ENCODE peak calls at places on chromosomes 16 and 17, in ten cellular contexts. V, R, M, P, X, F, S, Q, T and K are unnamed samples.

GRCh38 chr17:50719924-50720805 is 762 bp downstream of the LUC7L3 start:
- DNase-seq in V (peak; percentile 9), R (no peak), M (no peak), P (no peak), X (no peak), F (no peak), S (no peak), Q (no peak), T (no peak), K (no peak)

GRCh38 chr17:64180674-64181073 is 50.7 kb upstream of the ERN1 start:
- DNase-seq in V (no peak), R (no peak), M (no peak), P (no peak), X (no peak), F (peak; percentile 21), S (no peak), Q (no peak), T (no peak), K (no peak)

GRCh38 chr17:21353326-21354010 is 22.7 kb upstream of the KCNJ12 start:
- DNase-seq in V (no peak), R (no peak), M (no peak), P (no peak), X (no peak), F (no peak), S (peak; percentile 81), Q (no peak), T (peak; percentile 84), K (peak; percentile 36)

GRCh38 chr16:81647527-81647926 is 131.6 kb upstream of the PLCG2 start:
- DNase-seq in V (no peak), R (no peak), M (peak; percentile 36), P (no peak), X (peak; percentile 38), F (no peak), S (peak; percentile 90), Q (no peak), T (no peak), K (no peak)

GRCh38 chr17:32523827-32524552 is 37.2 kb downstream of the CDK5R1 start:
- DNase-seq in V (peak; percentile 57), R (no peak), M (no peak), P (no peak), X (no peak), F (no peak), S (no peak), Q (no peak), T (no peak), K (no peak)

GRCh38 chr16:2236362-2237075 is at the start of gene DNASE1L2:
- DNase-seq in V (no peak), R (no peak), M (no peak), P (no peak), X (peak; percentile 59), F (no peak), S (peak; percentile 76), Q (no peak), T (peak; percentile 41), K (no peak)

GRCh38 chr16:25073849-25074248 is 37.7 kb upstream of the LCMT1 start:
- DNase-seq in V (no peak), R (no peak), M (no peak), P (no peak), X (no peak), F (no peak), S (no peak), Q (no peak), T (no peak), K (no peak)

GRCh38 chr17:81863123-81863675 is 2.9 kb upstream of the P4HB start:
- DNase-seq in V (no peak), R (no peak), M (no peak), P (no peak), X (no peak), F (no peak), S (peak; percentile 50), Q (no peak), T (peak; percentile 51), K (no peak)

GRCh38 chr17:80612997-80613731 is 68.5 kb downstream of the RPTOR start:
- DNase-seq in V (no peak), R (no peak), M (no peak), P (no peak), X (no peak), F (no peak), S (no peak), Q (no peak), T (no peak), K (no peak)

DNA sequence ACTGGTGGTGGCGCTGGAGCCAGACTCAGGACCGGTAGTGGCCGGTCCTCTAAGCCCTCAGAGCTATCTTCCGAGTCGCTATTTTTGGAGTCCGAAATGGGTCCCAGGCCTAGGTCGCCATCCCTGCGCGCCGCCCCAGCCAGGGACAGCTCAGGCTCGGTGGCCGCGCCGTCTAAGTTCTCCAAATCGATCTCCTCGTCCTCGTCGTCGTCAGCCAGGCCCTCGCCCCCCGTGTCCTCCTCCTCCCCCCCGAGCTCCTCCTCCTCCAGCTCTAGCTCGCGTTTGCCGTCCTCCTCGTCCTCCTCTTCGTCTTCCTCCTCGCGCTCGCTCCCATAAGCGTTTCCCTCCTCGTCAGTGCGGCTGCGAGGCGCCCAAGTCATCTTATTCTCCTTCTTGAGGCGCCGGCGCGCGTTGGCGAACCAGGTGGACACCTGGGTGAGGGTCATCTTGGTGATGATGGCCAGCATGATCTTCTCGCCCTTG is 1.6 kb downstream of the IRX3 start:
- DNase-seq in V (no peak), R (no peak), M (no peak), P (no peak), X (no peak), F (no peak), S (peak; percentile 50), Q (no peak), T (peak; percentile 18), K (no peak)
- H3K27me3 ChIP-seq in V (peaks cover 15% of the 10 kb centered on the region), R (peaks cover 92% of the 10 kb centered on the region), M (no peaks in the 10 kb centered on the region), P (peaks cover 66% of the 10 kb centered on the region), X (peaks cover 88% of the 10 kb centered on the region), F (peaks cover 100% of the 10 kb centered on the region), S (no peaks in the 10 kb centered on the region), Q (peaks cover 27% of the 10 kb centered on the region), T (peaks cover 5% of the 10 kb centered on the region), K (peaks cover 90% of the 10 kb centered on the region)

GRCh38 chr16:87064731-87065720 is 252.2 kb downstream of the C16orf95 start:
- DNase-seq in V (no peak), R (no peak), M (no peak), P (no peak), X (no peak), F (no peak), S (no peak), Q (no peak), T (no peak), K (no peak)
- H3K4me3 ChIP-seq in V (no peak overlapping the region), R (no peak overlapping the region), M (no peak overlapping the region), P (peak overlapping the region; percentile 6), X (no peak overlapping the region), F (no peak overlapping the region), S (no peak overlapping the region), Q (peak overlapping the region; percentile 41), T (no peak overlapping the region), K (no peak overlapping the region)

GRCh38 chr17:70648166-70648565 is 478.8 kb downstream of the KCNJ2 start:
- DNase-seq in V (no peak), R (no peak), M (no peak), P (no peak), X (no peak), F (no peak), S (no peak), Q (no peak), T (no peak), K (no peak)

GRCh38 chr17:70646673-70647072 is 477.3 kb downstream of the KCNJ2 start:
- DNase-seq in V (no peak), R (no peak), M (no peak), P (no peak), X (no peak), F (no peak), S (no peak), Q (no peak), T (no peak), K (no peak)

GRCh38 chr17:70642059-70642458 is 472.7 kb downstream of the KCNJ2 start:
- DNase-seq in V (no peak), R (no peak), M (no peak), P (no peak), X (no peak), F (no peak), S (no peak), Q (no peak), T (no peak), K (no peak)

GRCh38 chr17:70644093-70644492 is 474.8 kb downstream of the KCNJ2 start:
- DNase-seq in V (no peak), R (no peak), M (no peak), P (no peak), X (no peak), F (no peak), S (no peak), Q (no peak), T (no peak), K (no peak)
- H3K27me3 ChIP-seq in V (no peaks in the 10 kb centered on the region), R (no peaks in the 10 kb centered on the region), M (no peaks in the 10 kb centered on the region), P (peaks cover 17% of the 10 kb centered on the region), X (no peaks in the 10 kb centered on the region), F (no peaks in the 10 kb centered on the region), S (peaks cover 5% of the 10 kb centered on the region), Q (no peaks in the 10 kb centered on the region), T (no peaks in the 10 kb centered on the region), K (no peaks in the 10 kb centered on the region)

GRCh38 chr17:55285340-55286301 is 20.9 kb downstream of the HLF start:
- DNase-seq in V (no peak), R (peak; percentile 57), M (no peak), P (peak; percentile 94), X (peak; percentile 89), F (peak; percentile 87), S (peak; percentile 52), Q (peak; percentile 66), T (peak; percentile 93), K (peak; percentile 89)
- H3K4me3 ChIP-seq in V (no peak overlapping the region), R (no peak overlapping the region), M (no peak overlapping the region), P (peak overlapping the region; percentile 42), X (no peak overlapping the region), F (no peak overlapping the region), S (no peak overlapping the region), Q (peak overlapping the region; percentile 23), T (no peak overlapping the region), K (no peak overlapping the region)

GRCh38 chr17:7173687-7174602 is 5.2 kb downstream of the ASGR1 start:
- DNase-seq in V (peak; percentile 41), R (no peak), M (no peak), P (peak; percentile 55), X (peak; percentile 63), F (peak; percentile 50), S (peak; percentile 51), Q (no peak), T (peak; percentile 56), K (peak; percentile 52)

GRCh38 chr17:7174603-7175362 is 4.4 kb downstream of the ASGR1 start:
- DNase-seq in V (no peak), R (no peak), M (no peak), P (no peak), X (no peak), F (no peak), S (no peak), Q (no peak), T (no peak), K (no peak)

GRCh38 chr17:7176107-7176851 is 2.9 kb downstream of the ASGR1 start:
- DNase-seq in V (no peak), R (no peak), M (no peak), P (no peak), X (no peak), F (no peak), S (no peak), Q (no peak), T (no peak), K (no peak)

GRCh38 chr17:7176870-7177209 is 2.3 kb downstream of the ASGR1 start:
- DNase-seq in V (no peak), R (no peak), M (no peak), P (no peak), X (peak; percentile 62), F (no peak), S (peak; percentile 52), Q (no peak), T (peak; percentile 29), K (no peak)

DNA sequence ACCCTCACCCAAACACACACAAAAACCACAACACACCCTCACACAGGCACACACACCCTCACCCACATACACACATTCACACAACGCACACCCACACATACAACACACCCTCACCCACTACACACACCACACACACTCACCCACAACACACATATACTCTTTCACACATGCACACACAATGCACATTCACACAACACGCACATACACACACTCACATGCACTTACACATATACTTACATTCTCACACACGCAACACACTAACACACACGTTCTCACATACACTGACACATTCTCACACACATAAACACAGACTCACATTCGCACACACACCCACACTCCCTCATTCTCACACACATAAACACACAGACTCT is 3.8 kb downstream of the ASGR1 start:
- DNase-seq in V (no peak), R (no peak), M (no peak), P (no peak), X (no peak), F (no peak), S (no peak), Q (no peak), T (no peak), K (no peak)
- H3K27me3 ChIP-seq in V (peaks cover 18% of the 10 kb centered on the region), R (no peaks in the 10 kb centered on the region), M (no peaks in the 10 kb centered on the region), P (peaks cover 64% of the 10 kb centered on the region), X (no peaks in the 10 kb centered on the region), F (peaks cover 16% of the 10 kb centered on the region), S (no peaks in the 10 kb centered on the region), Q (no peaks in the 10 kb centered on the region), T (no peaks in the 10 kb centered on the region), K (no peaks in the 10 kb centered on the region)